ENCODE peak calls at places on chromosomes 3 and 15, in eight cellular contexts. G, L, J, U, I, Q, S and X are unnamed samples.

GRCh38 chr15:63296195-63296594 is 18.8 kb downstream of the APH1B start:
- DNase-seq in U (no peak), Q (peak), I (no peak), L (no peak), G (no peak), J (no peak), S (no peak), X (no peak)

GRCh38 chr15:40770147-40770721 is 454 bp downstream of the C15orf62 start:
- DNase-seq in Q (no peak), L (no peak), S (no peak), I (no peak), G (no peak), J (no peak), U (no peak), X (no peak)

GRCh38 chr3:45917146-45917885 is 25.9 kb upstream of the CXCR6 start:
- DNase-seq in I (no peak), Q (no peak), U (no peak), S (no peak), J (no peak), L (no peak), G (no peak), X (no peak)

GRCh38 chr15:49242820-49243219 is 72.8 kb downstream of the GALK2 start:
- DNase-seq in J (no peak), Q (peak), U (peak), I (peak), G (no peak), L (peak), S (no peak), X (peak)

GRCh38 chr15:99485153-99485947 is 80.4 kb upstream of the MEF2A start:
- DNase-seq in J (no peak), S (no peak), G (no peak), U (no peak), I (no peak), L (no peak), Q (no peak), X (no peak)

GRCh38 chr3:43223670-43224364 is 62.5 kb upstream of the SNRK start:
- DNase-seq in I (peak), G (no peak), U (peak), Q (no peak), J (no peak), S (no peak), L (no peak), X (no peak)

GRCh38 chr3:117844676-117845075 is 1135.1 kb downstream of the TUSC7 start:
- DNase-seq in Q (peak), L (no peak), S (no peak), U (no peak), G (no peak), I (no peak), J (no peak), X (no peak)

GRCh38 chr3:144053121-144053520 is 81.5 kb downstream of the DIPK2A start:
- DNase-seq in J (no peak), U (no peak), L (no peak), G (no peak), I (peak), Q (peak), S (no peak), X (peak)

GRCh38 chr3:151787626-151788025 is 26.3 kb upstream of the AADAC start:
- DNase-seq in I (no peak), S (no peak), L (no peak), Q (peak), U (no peak), J (no peak), G (no peak), X (peak)

GRCh38 chr3:37145607-37146006 is 28.8 kb downstream of the LRRFIP2 start:
- DNase-seq in L (no peak), I (peak), G (no peak), Q (no peak), S (no peak), J (no peak), U (peak), X (no peak)

GRCh38 chr3:181899702-181900101 is 188.0 kb downstream of the SOX2 start:
- DNase-seq in S (no peak), U (no peak), I (no peak), G (no peak), Q (peak), J (no peak), L (no peak), X (no peak)

GRCh38 chr15:63056843-63057242 is 14.3 kb downstream of the TPM1 start:
- DNase-seq in I (peak), J (no peak), L (no peak), G (peak), U (peak), S (no peak), Q (peak), X (peak)

GRCh38 chr3:50136714-50137405 is 18.3 kb upstream of the SEMA3F start:
- DNase-seq in S (no peak), L (no peak), J (no peak), I (no peak), Q (no peak), U (no peak), G (no peak), X (no peak)

GRCh38 chr3:41202834-41203345 is 3.6 kb downstream of the CTNNB1 start:
- DNase-seq in G (no peak), Q (peak), J (no peak), U (peak), L (no peak), I (peak), S (no peak), X (peak)

GRCh38 chr3:9715127-9715526 is 11.5 kb downstream of the CPNE9 start:
- DNase-seq in L (no peak), G (no peak), S (no peak), J (no peak), I (no peak), Q (no peak), U (no peak), X (no peak)

GRCh38 chr15:64521726-64522164 is 61.4 kb downstream of the ZNF609 start:
- DNase-seq in Q (peak), S (no peak), I (peak), J (peak), L (no peak), U (peak), G (peak), X (peak)

GRCh38 chr15:97875025-97875512 is 85.4 kb upstream of the ARRDC4 start:
- DNase-seq in S (no peak), I (no peak), G (no peak), L (no peak), J (no peak), U (no peak), Q (no peak), X (no peak)
- H3K4me3 ChIP-seq in S (no peak), I (no peak), G (no peak), L (peak), J (no peak), U (no peak), Q (no peak), X (peak)

DNA sequence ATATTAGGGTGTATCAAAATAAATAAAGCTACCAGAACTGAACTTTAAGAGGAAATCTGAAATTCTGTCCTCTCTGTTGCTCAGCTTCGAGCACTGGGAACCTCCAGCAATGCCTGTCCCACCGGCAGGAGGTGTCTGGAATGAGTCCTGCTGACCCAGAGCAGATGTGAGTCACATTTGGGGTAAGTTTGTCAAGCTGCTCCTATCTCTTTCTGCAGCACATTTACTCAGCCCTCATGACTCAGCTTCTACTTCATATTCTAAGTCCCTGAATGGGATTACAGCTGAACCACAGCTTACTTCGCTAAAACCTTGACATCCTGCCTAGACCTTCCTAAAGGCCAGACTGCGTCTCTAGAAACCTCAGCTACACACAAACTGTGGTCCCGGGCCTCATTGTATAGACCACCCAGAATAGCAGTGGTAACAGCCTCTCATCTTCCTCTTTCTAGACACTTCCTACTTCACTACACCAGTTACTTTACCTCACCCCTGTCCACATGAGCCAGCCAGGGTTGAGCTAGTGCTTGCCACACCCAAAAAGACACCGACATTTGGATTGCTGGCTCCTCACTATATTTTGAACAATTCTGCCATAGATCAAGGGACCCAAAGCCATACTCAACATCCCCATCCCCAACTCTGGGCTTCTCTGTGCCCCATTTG is 109.6 kb upstream of the TMCO5A start:
- DNase-seq in S (no peak), Q (peak), I (peak), L (peak), G (no peak), J (no peak), U (peak), X (peak)
- TF ChIP-seq CTCF in S (no peak), Q (no peak), I (peak), L (no peak), G (no peak), J (no peak), U (peak), X (peak)

GRCh38 chr15:43360821-43361220 is 10.0 kb downstream of the ZSCAN29 start:
- DNase-seq in I (no peak), G (no peak), Q (no peak), S (no peak), J (no peak), U (no peak), L (no peak), X (no peak)

DNA sequence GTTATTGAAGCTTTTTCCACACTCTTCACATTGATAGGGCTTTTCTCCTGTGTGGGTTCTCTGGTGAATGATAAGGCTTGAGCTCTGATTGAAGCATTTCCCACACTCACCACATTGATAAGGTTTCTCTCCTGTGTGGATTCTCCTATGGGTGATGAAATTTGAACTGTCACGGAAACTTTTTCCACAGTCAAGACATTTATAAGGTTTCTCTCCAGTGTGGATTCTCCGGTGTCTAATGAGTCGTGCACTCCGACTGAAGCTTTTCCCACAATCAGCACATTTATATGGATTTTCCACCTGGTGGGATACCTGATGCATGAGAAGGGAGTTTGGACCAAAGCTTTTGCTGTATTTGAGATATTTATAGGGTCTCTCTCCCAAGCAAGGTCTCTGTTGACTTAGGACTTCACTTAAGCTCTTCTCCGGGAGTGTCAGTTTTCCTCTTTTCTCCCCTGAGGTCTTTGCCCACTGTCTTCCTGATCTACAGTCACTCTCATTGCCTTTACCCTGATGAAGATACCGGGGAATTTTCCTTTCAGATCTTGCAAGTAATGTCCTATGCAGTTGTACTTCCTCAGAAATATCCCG is 9.4 kb downstream of the ZSCAN29 start:
- DNase-seq in U (no peak), J (no peak), Q (peak), S (no peak), G (no peak), L (no peak), I (no peak), X (no peak)
- H3K4me3 ChIP-seq in U (no peak), J (no peak), Q (no peak), S (no peak), G (no peak), L (no peak), I (no peak), X (no peak)

DNA sequence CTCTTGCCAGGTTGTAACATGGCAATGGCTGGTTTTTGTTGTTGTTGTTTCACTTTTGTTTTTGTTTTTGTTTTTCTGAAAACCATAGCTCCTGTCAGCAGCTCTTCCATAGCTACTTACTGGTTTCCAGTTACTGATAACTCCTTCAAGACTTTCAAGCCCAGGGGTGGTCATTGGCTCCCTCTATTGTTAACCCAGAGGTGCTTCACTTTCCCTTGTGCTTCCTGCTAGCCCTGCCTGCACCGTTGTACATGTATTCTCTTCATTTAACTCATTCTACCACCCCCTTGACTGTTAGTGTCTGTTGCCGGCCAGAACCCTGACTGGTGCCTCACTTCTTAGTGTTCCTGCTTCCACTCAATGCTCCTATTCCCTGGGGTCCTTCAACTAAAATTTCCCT is 4.2 kb upstream of the TRAT1 start:
- DNase-seq in J (peak), S (no peak), Q (peak), G (no peak), L (no peak), I (no peak), U (peak), X (no peak)
- TF ChIP-seq CTCF in J (peak), S (no peak), Q (no peak), G (no peak), L (peak), I (no peak), U (no peak), X (no peak)

GRCh38 chr3:125051715-125052581 is 3.8 kb downstream of the HEG1 start:
- DNase-seq in I (peak), U (peak), S (no peak), J (no peak), L (no peak), Q (peak), G (peak), X (peak)
- H3K4me3 ChIP-seq in I (peak), U (peak), S (peak), J (no peak), L (no peak), Q (peak), G (peak), X (peak)

DNA sequence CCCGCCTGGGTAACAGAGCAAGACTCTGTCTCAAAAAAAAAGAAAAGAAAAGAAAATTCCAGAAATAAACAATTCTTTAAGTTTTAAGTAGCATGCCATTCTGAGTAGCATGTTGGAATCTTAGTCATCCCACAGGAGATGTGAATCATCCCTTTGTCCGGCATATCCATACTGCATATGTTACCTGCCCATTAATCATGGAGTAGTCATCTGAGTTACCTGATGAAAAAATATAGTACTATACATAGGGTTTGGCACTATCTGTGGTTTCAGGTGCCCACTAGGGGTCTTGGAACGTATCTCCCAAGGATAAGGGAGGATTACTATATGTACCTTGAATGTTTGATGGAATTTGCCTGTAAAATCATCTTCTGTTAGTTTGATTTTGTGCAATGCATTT is 6.3 kb upstream of the CCR4 start:
- DNase-seq in U (no peak), G (no peak), J (no peak), Q (peak), S (no peak), I (no peak), L (no peak), X (no peak)
- TF ChIP-seq CTCF in U (no peak), G (no peak), J (no peak), Q (no peak), S (no peak), I (no peak), L (no peak), X (no peak)